ENCODE peak calls at places on chromosomes 1 and 21, in five cellular contexts. N is neuronal stem cell, T is amygdala, L is RWPE1, O is pons. V is an unnamed sample.

GRCh38 chr1:248800459-248800858 is 25.3 kb downstream of the SH3BP5L start:
- DNase-seq in N (no peak), T (no peak), L (no peak), O (no peak), V (no peak)

GRCh38 chr21:34986561-34987533 is 62.3 kb downstream of the RUNX1 start:
- DNase-seq in N (peak; percentile 27), T (no peak), L (no peak), O (no peak), V (no peak)

GRCh38 chr1:237098517-237098916 is 56.5 kb downstream of the RYR2 start:
- DNase-seq in N (no peak), T (no peak), L (no peak), O (no peak), V (no peak)

GRCh38 chr1:24108334-24109165 is 3.4 kb downstream of the MYOM3 start:
- DNase-seq in N (no peak), T (no peak), L (peak; percentile 79), O (peak; percentile 14), V (no peak)

GRCh38 chr1:226549094-226549936 is 751 bp downstream of the STUM start:
- DNase-seq in N (peak; percentile 3), T (no peak), L (peak; percentile 35), O (no peak), V (no peak)

GRCh38 chr1:38530957-38531356 is 328.6 kb downstream of the RRAGC start:
- DNase-seq in N (no peak), T (no peak), L (no peak), O (no peak), V (no peak)

GRCh38 chr21:37842163-37842919 is 73.9 kb downstream of the KCNJ6 start:
- DNase-seq in N (no peak), T (no peak), L (no peak), O (no peak), V (no peak)

GRCh38 chr1:2533356-2533755 is 3.3 kb upstream of the HES5 start:
- DNase-seq in N (no peak), T (no peak), L (peak; percentile 79), O (no peak), V (no peak)

GRCh38 chr1:48610628-48611542 is 138.9 kb upstream of the SPATA6 start:
- DNase-seq in N (no peak), T (peak; percentile 7), L (no peak), O (peak; percentile 87), V (no peak)

GRCh38 chr1:75265792-75266191 is 131.6 kb downstream of the LHX8 start:
- DNase-seq in N (peak; percentile 46), T (no peak), L (peak; percentile 10), O (peak; percentile 58), V (peak; percentile 73)

GRCh38 chr1:7679159-7679872 is 91.8 kb upstream of the VAMP3 start:
- DNase-seq in N (no peak), T (no peak), L (no peak), O (no peak), V (no peak)

GRCh38 chr1:227947425-227947677 is 381 bp downstream of the WNT9A start:
- DNase-seq in N (no peak), T (no peak), L (peak; percentile 26), O (no peak), V (no peak)

GRCh38 chr1:19450811-19451564 is 34.4 kb downstream of the CAPZB start:
- DNase-seq in N (no peak), T (no peak), L (peak; percentile 90), O (no peak), V (no peak)

GRCh38 chr1:116868386-116868785 is 41.3 kb upstream of the PTGFRN start:
- DNase-seq in N (no peak), T (no peak), L (no peak), O (no peak), V (no peak)

GRCh38 chr1:2148691-2149090 is 45.9 kb downstream of the FAAP20 start:
- DNase-seq in N (no peak), T (no peak), L (no peak), O (no peak), V (no peak)

GRCh38 chr1:33957854-33958253 is 94.0 kb downstream of the HMGB4 start:
- DNase-seq in N (no peak), T (no peak), L (no peak), O (no peak), V (no peak)

GRCh38 chr1:224107282-224107625 is 6.7 kb upstream of the FBXO28 start:
- DNase-seq in N (no peak), T (no peak), L (no peak), O (no peak), V (no peak)

V was measured in HAP-1.